ENCODE peak calls at places on chromosomes 13 and 19, in ten cellular contexts. One of them, this sample, is unnamed.

GRCh38 chr19:7916137-7916907 is 1.7 kb downstream of the TGFBR3L start:
- DNase-seq in endothelial cell of umbilical vein: no peak
- DNase-seq in left ventricle myocardium inferior: no peak
- DNase-seq in mesenchymal stem cell: peak; percentile 23
- DNase-seq in body of pancreas: no peak
- DNase-seq in mesendoderm: peak; percentile 29
- DNase-seq in Karpas-422: peak; percentile 77
- DNase-seq in tibial artery: no peak
- DNase-seq in heart left ventricle: no peak
- DNase-seq in sigmoid colon: no peak
- DNase-seq in this sample: no peak

GRCh38 chr13:53150568-53150967 is 122.0 kb downstream of the OLFM4 start:
- DNase-seq in mesenchymal stem cell: no peak
- DNase-seq in sigmoid colon: no peak
- DNase-seq in left ventricle myocardium inferior: no peak
- DNase-seq in Karpas-422: no peak
- DNase-seq in heart left ventricle: no peak
- DNase-seq in endothelial cell of umbilical vein: no peak
- DNase-seq in mesendoderm: no peak
- DNase-seq in body of pancreas: peak; percentile 71
- DNase-seq in tibial artery: no peak
- DNase-seq in this sample: no peak

GRCh38 chr13:114068723-114069322 is 63.6 kb downstream of the RASA3 start:
- DNase-seq in heart left ventricle: peak; percentile 46
- DNase-seq in mesenchymal stem cell: peak; percentile 86
- DNase-seq in Karpas-422: no peak
- DNase-seq in body of pancreas: peak; percentile 44
- DNase-seq in mesendoderm: peak; percentile 81
- DNase-seq in endothelial cell of umbilical vein: peak; percentile 53
- DNase-seq in sigmoid colon: peak; percentile 80
- DNase-seq in left ventricle myocardium inferior: no peak
- DNase-seq in tibial artery: peak; percentile 72
- DNase-seq in this sample: no peak

GRCh38 chr19:45423589-45424190 is at the start of gene ERCC1:
- DNase-seq in tibial artery: peak; percentile 97
- DNase-seq in body of pancreas: peak; percentile 99
- DNase-seq in endothelial cell of umbilical vein: peak; percentile 94
- DNase-seq in heart left ventricle: peak; percentile 97
- DNase-seq in mesenchymal stem cell: peak; percentile 97
- DNase-seq in Karpas-422: peak; percentile 99
- DNase-seq in sigmoid colon: peak; percentile 98
- DNase-seq in mesendoderm: peak; percentile 99
- DNase-seq in left ventricle myocardium inferior: peak; percentile 96
- DNase-seq in this sample: peak; percentile 97

GRCh38 chr19:13884726-13885591 is 8.0 kb downstream of the NANOS3 start:
- DNase-seq in left ventricle myocardium inferior: no peak
- DNase-seq in mesenchymal stem cell: no peak
- DNase-seq in tibial artery: no peak
- DNase-seq in endothelial cell of umbilical vein: no peak
- DNase-seq in body of pancreas: peak; percentile 96
- DNase-seq in heart left ventricle: no peak
- DNase-seq in sigmoid colon: no peak
- DNase-seq in Karpas-422: no peak
- DNase-seq in mesendoderm: no peak
- DNase-seq in this sample: no peak

GRCh38 chr13:94556646-94557045 is 39.3 kb downstream of the TGDS start:
- DNase-seq in heart left ventricle: no peak
- DNase-seq in tibial artery: no peak
- DNase-seq in mesenchymal stem cell: peak; percentile 13
- DNase-seq in body of pancreas: no peak
- DNase-seq in left ventricle myocardium inferior: no peak
- DNase-seq in mesendoderm: no peak
- DNase-seq in sigmoid colon: no peak
- DNase-seq in Karpas-422: no peak
- DNase-seq in endothelial cell of umbilical vein: peak; percentile 6
- DNase-seq in this sample: no peak

GRCh38 chr13:89930861-89931260 is 1416.6 kb upstream of the MIR17HG start:
- DNase-seq in endothelial cell of umbilical vein: no peak
- DNase-seq in sigmoid colon: no peak
- DNase-seq in tibial artery: no peak
- DNase-seq in mesenchymal stem cell: no peak
- DNase-seq in Karpas-422: no peak
- DNase-seq in heart left ventricle: no peak
- DNase-seq in mesendoderm: peak; percentile 52
- DNase-seq in left ventricle myocardium inferior: no peak
- DNase-seq in body of pancreas: no peak
- DNase-seq in this sample: no peak

GRCh38 chr13:28047784-28048388 is 52.5 kb downstream of the FLT3 start:
- DNase-seq in endothelial cell of umbilical vein: no peak
- DNase-seq in mesenchymal stem cell: peak; percentile 53
- DNase-seq in Karpas-422: peak; percentile 75
- DNase-seq in mesendoderm: no peak
- DNase-seq in body of pancreas: no peak
- DNase-seq in tibial artery: no peak
- DNase-seq in left ventricle myocardium inferior: no peak
- DNase-seq in heart left ventricle: no peak
- DNase-seq in sigmoid colon: no peak
- DNase-seq in this sample: no peak

GRCh38 chr13:45297456-45298205 is 43.4 kb downstream of the TPT1 start:
- DNase-seq in mesendoderm: no peak
- DNase-seq in tibial artery: no peak
- DNase-seq in mesenchymal stem cell: no peak
- DNase-seq in left ventricle myocardium inferior: no peak
- DNase-seq in body of pancreas: no peak
- DNase-seq in heart left ventricle: no peak
- DNase-seq in Karpas-422: no peak
- DNase-seq in endothelial cell of umbilical vein: no peak
- DNase-seq in sigmoid colon: no peak
- DNase-seq in this sample: no peak

GRCh38 chr13:34044660-34045080 is 226.7 kb downstream of the RFC3 start:
- DNase-seq in heart left ventricle: no peak
- DNase-seq in tibial artery: no peak
- DNase-seq in sigmoid colon: no peak
- DNase-seq in mesenchymal stem cell: peak; percentile 61
- DNase-seq in Karpas-422: no peak
- DNase-seq in mesendoderm: no peak
- DNase-seq in left ventricle myocardium inferior: no peak
- DNase-seq in body of pancreas: no peak
- DNase-seq in endothelial cell of umbilical vein: peak; percentile 64
- DNase-seq in this sample: no peak

GRCh38 chr19:16394681-16395375 is 70.2 kb downstream of the KLF2 start:
- DNase-seq in mesenchymal stem cell: no peak
- DNase-seq in mesendoderm: no peak
- DNase-seq in Karpas-422: no peak
- DNase-seq in heart left ventricle: no peak
- DNase-seq in tibial artery: no peak
- DNase-seq in endothelial cell of umbilical vein: no peak
- DNase-seq in sigmoid colon: no peak
- DNase-seq in left ventricle myocardium inferior: no peak
- DNase-seq in body of pancreas: no peak
- DNase-seq in this sample: no peak

GRCh38 chr19:850221-850978 is 1.7 kb upstream of the ELANE start:
- DNase-seq in mesenchymal stem cell: peak; percentile 91
- DNase-seq in endothelial cell of umbilical vein: no peak
- DNase-seq in mesendoderm: peak; percentile 45
- DNase-seq in body of pancreas: peak; percentile 93
- DNase-seq in left ventricle myocardium inferior: peak; percentile 93
- DNase-seq in sigmoid colon: peak; percentile 98
- DNase-seq in tibial artery: peak; percentile 96
- DNase-seq in Karpas-422: no peak
- DNase-seq in heart left ventricle: peak; percentile 96
- DNase-seq in this sample: peak; percentile 87

GRCh38 chr19:5917431-5918107 is 3.5 kb downstream of the CAPS start:
- DNase-seq in mesenchymal stem cell: no peak
- DNase-seq in heart left ventricle: no peak
- DNase-seq in Karpas-422: no peak
- DNase-seq in tibial artery: no peak
- DNase-seq in sigmoid colon: no peak
- DNase-seq in left ventricle myocardium inferior: no peak
- DNase-seq in body of pancreas: no peak
- DNase-seq in endothelial cell of umbilical vein: no peak
- DNase-seq in mesendoderm: no peak
- DNase-seq in this sample: no peak

GRCh38 chr19:2841858-2842574 is 741 bp downstream of the ZNF555 start:
- DNase-seq in tibial artery: no peak
- DNase-seq in mesendoderm: no peak
- DNase-seq in sigmoid colon: no peak
- DNase-seq in mesenchymal stem cell: no peak
- DNase-seq in body of pancreas: no peak
- DNase-seq in heart left ventricle: no peak
- DNase-seq in left ventricle myocardium inferior: peak; percentile 16
- DNase-seq in Karpas-422: no peak
- DNase-seq in endothelial cell of umbilical vein: no peak
- DNase-seq in this sample: no peak

DNA sequence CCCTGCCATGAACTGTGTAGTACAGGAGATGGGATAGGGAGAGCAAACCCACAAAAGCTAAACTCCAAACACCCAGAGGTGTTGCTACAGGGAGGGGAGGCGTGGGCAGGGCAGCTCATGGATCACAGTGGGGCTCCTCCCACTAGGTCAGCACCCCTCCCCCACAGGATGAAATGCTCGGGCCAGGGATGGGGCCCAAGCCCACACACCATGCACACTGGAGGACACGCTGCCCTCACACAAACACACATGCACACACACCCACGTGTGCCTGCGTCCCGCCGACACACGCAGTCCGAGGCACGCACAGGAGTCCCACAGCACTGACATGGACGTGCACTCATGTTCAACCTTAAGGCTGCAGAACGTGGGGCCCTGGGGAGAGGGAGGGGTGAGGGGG is 6.0 kb upstream of the CCNP start:
- DNase-seq in mesenchymal stem cell: no peak
- DNase-seq in Karpas-422: no peak
- DNase-seq in left ventricle myocardium inferior: no peak
- DNase-seq in tibial artery: peak; percentile 58
- DNase-seq in body of pancreas: no peak
- DNase-seq in mesendoderm: no peak
- DNase-seq in heart left ventricle: no peak
- DNase-seq in endothelial cell of umbilical vein: no peak
- DNase-seq in sigmoid colon: no peak
- DNase-seq in this sample: no peak
- H3K36me3 ChIP-seq in mesenchymal stem cell: peaks cover 50% of the 10 kb centered on the region
- H3K36me3 ChIP-seq in Karpas-422: no peaks in the 10 kb centered on the region
- H3K36me3 ChIP-seq in left ventricle myocardium inferior: peaks cover 45% of the 10 kb centered on the region
- H3K36me3 ChIP-seq in tibial artery: peaks cover 50% of the 10 kb centered on the region
- H3K36me3 ChIP-seq in body of pancreas: peaks cover 17% of the 10 kb centered on the region
- H3K36me3 ChIP-seq in mesendoderm: peaks cover 2% of the 10 kb centered on the region
- H3K36me3 ChIP-seq in heart left ventricle: peaks cover 4% of the 10 kb centered on the region
- H3K36me3 ChIP-seq in endothelial cell of umbilical vein: no peaks in the 10 kb centered on the region
- H3K36me3 ChIP-seq in sigmoid colon: peaks cover 50% of the 10 kb centered on the region
- H3K36me3 ChIP-seq in this sample: no peaks in the 10 kb centered on the region

DNA sequence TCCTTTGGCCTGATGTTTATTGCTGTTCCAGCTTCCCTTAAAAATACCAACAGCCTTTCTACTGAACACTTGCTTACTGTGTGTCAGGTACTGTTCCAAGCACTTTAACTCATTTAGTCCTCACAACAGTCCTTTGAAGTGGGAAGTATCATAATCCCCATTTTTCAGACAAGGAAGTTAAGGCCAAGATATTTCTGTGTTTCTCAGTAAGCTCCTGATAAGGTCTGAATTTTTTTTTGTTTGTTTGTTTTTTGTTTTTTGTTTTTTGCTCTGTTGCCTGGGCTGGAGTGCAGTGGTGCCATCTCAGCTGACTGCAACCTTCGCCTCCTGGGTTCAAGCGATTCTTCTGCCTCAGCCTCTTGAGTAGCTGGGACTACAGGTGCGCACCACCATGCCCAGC is 7.5 kb downstream of the SNRPA start:
- DNase-seq in sigmoid colon: no peak
- DNase-seq in mesenchymal stem cell: no peak
- DNase-seq in left ventricle myocardium inferior: no peak
- DNase-seq in tibial artery: no peak
- DNase-seq in heart left ventricle: no peak
- DNase-seq in endothelial cell of umbilical vein: no peak
- DNase-seq in Karpas-422: no peak
- DNase-seq in mesendoderm: no peak
- DNase-seq in body of pancreas: no peak
- DNase-seq in this sample: no peak
- H3K36me3 ChIP-seq in sigmoid colon: peaks cover 71% of the 10 kb centered on the region
- H3K36me3 ChIP-seq in mesenchymal stem cell: peaks cover 75% of the 10 kb centered on the region
- H3K36me3 ChIP-seq in left ventricle myocardium inferior: peaks cover 81% of the 10 kb centered on the region
- H3K36me3 ChIP-seq in tibial artery: peaks cover 81% of the 10 kb centered on the region
- H3K36me3 ChIP-seq in heart left ventricle: peaks cover 26% of the 10 kb centered on the region
- H3K36me3 ChIP-seq in endothelial cell of umbilical vein: peaks cover 24% of the 10 kb centered on the region
- H3K36me3 ChIP-seq in Karpas-422: peaks cover 73% of the 10 kb centered on the region
- H3K36me3 ChIP-seq in mesendoderm: peaks cover 31% of the 10 kb centered on the region
- H3K36me3 ChIP-seq in body of pancreas: peaks cover 12% of the 10 kb centered on the region
- H3K36me3 ChIP-seq in this sample: peaks cover 38% of the 10 kb centered on the region

GRCh38 chr19:35011091-35011689 is 11.1 kb downstream of the GRAMD1A start:
- DNase-seq in mesendoderm: no peak
- DNase-seq in Karpas-422: no peak
- DNase-seq in sigmoid colon: peak; percentile 65
- DNase-seq in endothelial cell of umbilical vein: no peak
- DNase-seq in tibial artery: no peak
- DNase-seq in heart left ventricle: no peak
- DNase-seq in body of pancreas: no peak
- DNase-seq in mesenchymal stem cell: no peak
- DNase-seq in left ventricle myocardium inferior: no peak
- DNase-seq in this sample: no peak
- H3K36me3 ChIP-seq in mesendoderm: peaks cover 25% of the 10 kb centered on the region
- H3K36me3 ChIP-seq in Karpas-422: peaks cover 24% of the 10 kb centered on the region
- H3K36me3 ChIP-seq in sigmoid colon: peaks cover 62% of the 10 kb centered on the region
- H3K36me3 ChIP-seq in endothelial cell of umbilical vein: peaks cover 12% of the 10 kb centered on the region
- H3K36me3 ChIP-seq in tibial artery: peaks cover 54% of the 10 kb centered on the region
- H3K36me3 ChIP-seq in heart left ventricle: peaks cover 18% of the 10 kb centered on the region
- H3K36me3 ChIP-seq in body of pancreas: peaks cover 8% of the 10 kb centered on the region
- H3K36me3 ChIP-seq in mesenchymal stem cell: peaks cover 81% of the 10 kb centered on the region
- H3K36me3 ChIP-seq in left ventricle myocardium inferior: peaks cover 58% of the 10 kb centered on the region
- H3K36me3 ChIP-seq in this sample: peaks cover 51% of the 10 kb centered on the region

GRCh38 chr19:49677901-49678674 is 1.0 kb downstream of the PRMT1 start:
- DNase-seq in tibial artery: peak; percentile 85
- DNase-seq in body of pancreas: peak; percentile 72
- DNase-seq in mesenchymal stem cell: peak; percentile 91
- DNase-seq in endothelial cell of umbilical vein: peak; percentile 77
- DNase-seq in left ventricle myocardium inferior: peak; percentile 69
- DNase-seq in sigmoid colon: peak; percentile 82
- DNase-seq in mesendoderm: peak; percentile 95
- DNase-seq in heart left ventricle: no peak
- DNase-seq in Karpas-422: peak; percentile 96
- DNase-seq in this sample: peak; percentile 77

GRCh38 chr19:49681830-49682229 is 4.8 kb downstream of the PRMT1 start:
- DNase-seq in mesenchymal stem cell: no peak
- DNase-seq in left ventricle myocardium inferior: no peak
- DNase-seq in body of pancreas: no peak
- DNase-seq in sigmoid colon: no peak
- DNase-seq in heart left ventricle: no peak
- DNase-seq in tibial artery: no peak
- DNase-seq in endothelial cell of umbilical vein: no peak
- DNase-seq in Karpas-422: no peak
- DNase-seq in mesendoderm: no peak
- DNase-seq in this sample: no peak

GRCh38 chr19:49680473-49681351 is 3.6 kb downstream of the PRMT1 start:
- DNase-seq in tibial artery: peak; percentile 92
- DNase-seq in left ventricle myocardium inferior: peak; percentile 90
- DNase-seq in heart left ventricle: peak; percentile 92
- DNase-seq in mesenchymal stem cell: peak; percentile 83
- DNase-seq in sigmoid colon: peak; percentile 94
- DNase-seq in Karpas-422: peak; percentile 99
- DNase-seq in endothelial cell of umbilical vein: peak; percentile 89
- DNase-seq in mesendoderm: peak; percentile 96
- DNase-seq in body of pancreas: peak; percentile 89
- DNase-seq in this sample: peak; percentile 88

GRCh38 chr19:49678970-49679831 is 2.1 kb downstream of the PRMT1 start:
- DNase-seq in body of pancreas: no peak
- DNase-seq in mesendoderm: no peak
- DNase-seq in left ventricle myocardium inferior: no peak
- DNase-seq in mesenchymal stem cell: no peak
- DNase-seq in Karpas-422: no peak
- DNase-seq in endothelial cell of umbilical vein: no peak
- DNase-seq in tibial artery: no peak
- DNase-seq in sigmoid colon: no peak
- DNase-seq in heart left ventricle: no peak
- DNase-seq in this sample: no peak

GRCh38 chr19:49679832-49680472 is 2.9 kb downstream of the PRMT1 start:
- DNase-seq in Karpas-422: peak; percentile 56
- DNase-seq in sigmoid colon: no peak
- DNase-seq in heart left ventricle: no peak
- DNase-seq in left ventricle myocardium inferior: no peak
- DNase-seq in endothelial cell of umbilical vein: no peak
- DNase-seq in mesendoderm: no peak
- DNase-seq in mesenchymal stem cell: no peak
- DNase-seq in tibial artery: no peak
- DNase-seq in body of pancreas: no peak
- DNase-seq in this sample: no peak
- H3K36me3 ChIP-seq in Karpas-422: peaks cover 32% of the 10 kb centered on the region
- H3K36me3 ChIP-seq in sigmoid colon: peaks cover 42% of the 10 kb centered on the region
- H3K36me3 ChIP-seq in heart left ventricle: peaks cover 4% of the 10 kb centered on the region
- H3K36me3 ChIP-seq in left ventricle myocardium inferior: peaks cover 41% of the 10 kb centered on the region
- H3K36me3 ChIP-seq in endothelial cell of umbilical vein: peaks cover 7% of the 10 kb centered on the region
- H3K36me3 ChIP-seq in mesendoderm: peaks cover 17% of the 10 kb centered on the region
- H3K36me3 ChIP-seq in mesenchymal stem cell: peaks cover 40% of the 10 kb centered on the region
- H3K36me3 ChIP-seq in tibial artery: peaks cover 39% of the 10 kb centered on the region
- H3K36me3 ChIP-seq in body of pancreas: peaks cover 6% of the 10 kb centered on the region
- H3K36me3 ChIP-seq in this sample: peaks cover 28% of the 10 kb centered on the region